ENCODE peak calls at places on chromosome 21, in nine cellular contexts. Y is Karpas-422, X is MM.1S, V is fibroblast of lung, M is kidney, J is mammary epithelial cell, P is K562, Q is keratinocyte, U is neural progenitor cell. C is an unnamed sample. For H3K9me3, the result is how much of the 10 kb centered on the place peaks cover.

GRCh38 chr21:42315296-42315891 is at the start of gene TFF3:
- DNase-seq in Y (no peak), U (peak), V (no peak), M (peak), Q (no peak), X (no peak), P (no peak), J (no peak), C (no peak)

GRCh38 chr21:42059721-42060120 is 11.4 kb upstream of the UMODL1 start:
- DNase-seq in Q (no peak), V (no peak), P (no peak), X (no peak), J (no peak), Y (no peak), M (peak), U (no peak), C (no peak)

GRCh38 chr21:41632748-41633475 is 125.0 kb upstream of the TMPRSS2 start:
- DNase-seq in X (no peak), U (no peak), P (no peak), V (no peak), M (no peak), Q (no peak), J (no peak), Y (no peak), C (no peak)

GRCh38 chr21:46441961-46442498 is 16.7 kb upstream of the DIP2A start:
- DNase-seq in J (no peak), X (no peak), V (no peak), Q (no peak), U (no peak), M (no peak), Y (no peak), P (no peak), C (no peak)

GRCh38 chr21:33698088-33698487 is 55.8 kb downstream of the ITSN1 start:
- DNase-seq in U (peak), V (no peak), J (no peak), Q (no peak), Y (no peak), X (no peak), M (no peak), P (no peak), C (no peak)

GRCh38 chr21:38470762-38471161 is 27.5 kb downstream of the ERG start:
- DNase-seq in P (no peak), M (no peak), U (no peak), J (peak), X (no peak), Q (no peak), V (peak), Y (no peak), C (no peak)

GRCh38 chr21:29258626-29259335 is 39.9 kb upstream of the BACH1 start:
- DNase-seq in M (no peak), U (no peak), J (peak), Y (no peak), P (no peak), V (peak), X (no peak), Q (peak), C (no peak)

GRCh38 chr21:46322351-46323226 is 1.1 kb downstream of the C21orf58 start:
- DNase-seq in M (no peak), J (peak), U (peak), Y (peak), P (no peak), X (peak), Q (no peak), V (peak), C (no peak)

GRCh38 chr21:45768011-45768740 is 124.7 kb downstream of the PCBP3 start:
- DNase-seq in Y (no peak), P (no peak), M (no peak), J (no peak), V (peak), Q (no peak), X (no peak), U (no peak), C (peak)

GRCh38 chr21:45865106-45865835 is 116.3 kb upstream of the COL6A1 start:
- DNase-seq in Y (no peak), M (peak), Q (peak), X (no peak), V (peak), J (peak), U (no peak), P (no peak), C (no peak)

GRCh38 chr21:19523731-19524130 is 1120.1 kb upstream of the TMPRSS15 start:
- DNase-seq in U (no peak), V (no peak), M (no peak), P (no peak), J (no peak), Y (no peak), X (no peak), Q (no peak), C (no peak)

GRCh38 chr21:38291875-38292274 is 35.1 kb downstream of the KCNJ15 start:
- DNase-seq in V (peak), X (no peak), M (no peak), Y (no peak), J (no peak), Q (no peak), P (no peak), U (no peak), C (no peak)

GRCh38 chr21:41835711-41836154 is 43.4 kb downstream of the PRDM15 start:
- DNase-seq in Y (no peak), U (no peak), M (no peak), V (no peak), X (no peak), P (peak), Q (no peak), J (no peak), C (no peak)

GRCh38 chr21:16502897-16503296 is 773.1 kb downstream of the USP25 start:
- DNase-seq in Y (no peak), J (no peak), M (no peak), Q (no peak), X (no peak), P (no peak), U (no peak), V (no peak), C (no peak)

GRCh38 chr21:41877901-41878830 is 978 bp downstream of the PRDM15 start:
- DNase-seq in X (peak), Y (peak), V (peak), J (peak), U (no peak), Q (no peak), P (peak), M (peak), C (peak)

GRCh38 chr21:45494851-45495680 is 47.2 kb downstream of the SLC19A1 start:
- DNase-seq in Y (no peak), V (no peak), M (peak), X (no peak), J (no peak), Q (no peak), U (no peak), P (no peak), C (no peak)

GRCh38 chr21:41580758-41581554 is 73.0 kb upstream of the TMPRSS2 start:
- DNase-seq in V (no peak), P (no peak), X (no peak), M (no peak), Y (no peak), J (peak), U (peak), Q (peak), C (no peak)

GRCh38 chr21:46650476-46651098 is 15.1 kb downstream of the PRMT2 start:
- DNase-seq in M (no peak), Y (no peak), U (no peak), P (no peak), J (no peak), X (no peak), Q (no peak), V (no peak), C (no peak)

GRCh38 chr21:45471229-45472052 is 66.5 kb downstream of the COL18A1 start:
- DNase-seq in U (no peak), Y (no peak), X (no peak), P (no peak), Q (peak), M (peak), V (peak), J (peak), C (no peak)

GRCh38 chr21:27586986-27587385 is 620.1 kb upstream of the ADAMTS5 start:
- DNase-seq in J (no peak), V (no peak), X (no peak), U (no peak), P (no peak), Q (no peak), Y (no peak), M (no peak), C (no peak)

GRCh38 chr21:40118527-40118926 is 251.3 kb downstream of the PCP4 start:
- DNase-seq in Y (no peak), V (peak), X (no peak), J (peak), U (no peak), Q (no peak), M (no peak), P (no peak), C (no peak)

GRCh38 chr21:30838536-30838935 is 9.0 kb upstream of the KRTAP7-1 start:
- DNase-seq in U (no peak), V (no peak), P (no peak), J (no peak), M (no peak), X (no peak), Q (no peak), Y (no peak), C (no peak)

DNA sequence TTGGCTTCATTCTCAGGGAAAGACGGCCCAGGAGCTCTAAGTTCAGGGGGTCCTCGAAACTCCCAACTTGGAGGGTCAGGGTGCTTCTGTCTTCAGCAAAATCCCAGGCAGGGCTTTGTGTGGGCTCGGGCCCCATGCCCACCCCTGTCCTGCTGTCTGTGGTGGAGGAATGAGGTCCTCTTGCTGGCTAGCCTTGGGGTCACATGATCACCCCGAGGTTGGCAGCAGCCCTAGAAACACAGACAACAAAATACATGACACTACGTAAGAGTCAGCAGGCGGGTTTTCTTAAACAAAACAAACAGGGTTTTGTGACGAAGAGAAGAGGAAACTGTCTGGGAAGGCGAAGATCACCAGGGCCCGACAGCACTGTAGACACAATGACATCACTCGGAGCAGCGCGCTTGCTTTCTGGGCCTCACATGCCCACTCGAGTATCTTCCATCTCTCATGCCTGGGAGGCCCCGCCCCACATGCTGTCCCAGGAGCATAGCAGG is 94.9 kb downstream of the SIK1 start:
- DNase-seq in Y (no peak), V (peak), X (no peak), M (peak), J (no peak), Q (no peak), U (no peak), P (no peak), C (no peak)
- H3K9ac ChIP-seq in Y (no peak), V (peak), X (no peak), M (no peak), J (no peak), Q (no peak), U (no peak), P (no peak), C (no peak)

DNA sequence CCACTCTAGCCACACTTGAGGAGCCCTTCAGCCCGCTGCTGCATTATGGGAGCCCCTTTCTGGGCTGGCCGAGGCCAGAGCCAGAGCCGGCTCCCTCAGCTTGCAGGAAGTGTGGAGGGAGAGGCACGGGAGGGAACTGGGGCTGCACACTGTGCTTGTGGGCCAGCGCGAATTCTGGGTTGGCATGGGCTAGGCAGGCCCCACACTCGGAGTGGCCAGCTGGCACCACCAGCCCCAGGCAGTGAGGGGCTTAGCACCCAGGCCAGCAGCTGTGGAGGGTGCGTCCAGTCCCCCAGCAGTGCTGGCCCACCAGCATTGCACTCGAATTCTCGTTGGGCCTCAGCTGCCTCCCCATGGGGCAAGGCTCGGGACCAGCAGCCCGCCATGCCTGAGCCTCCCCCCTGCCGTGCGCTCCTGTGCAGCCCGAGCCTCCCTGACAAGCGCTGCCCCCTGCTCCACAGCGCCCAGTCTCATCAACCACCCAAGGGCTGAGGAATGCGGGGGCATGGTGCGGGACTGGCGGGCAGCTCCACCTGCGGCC is 785.9 kb upstream of the TPTE start:
- DNase-seq in P (no peak), Y (no peak), U (no peak), V (no peak), Q (no peak), M (peak), J (no peak), X (no peak), C (no peak)
- H3K9me3 ChIP-seq in P (under half), Y (half or more), U (half or more), V (under half), Q (under half), M (under half), J (half or more), X (under half), C (under half)

GRCh38 chr21:43805275-43805800 is 16.0 kb downstream of the RRP1 start:
- DNase-seq in X (no peak), P (peak), U (no peak), M (no peak), J (no peak), V (no peak), Q (no peak), Y (peak), C (no peak)
- H3K9ac ChIP-seq in X (no peak), P (peak), U (no peak), M (no peak), J (no peak), V (no peak), Q (no peak), Y (peak), C (no peak)

DNA sequence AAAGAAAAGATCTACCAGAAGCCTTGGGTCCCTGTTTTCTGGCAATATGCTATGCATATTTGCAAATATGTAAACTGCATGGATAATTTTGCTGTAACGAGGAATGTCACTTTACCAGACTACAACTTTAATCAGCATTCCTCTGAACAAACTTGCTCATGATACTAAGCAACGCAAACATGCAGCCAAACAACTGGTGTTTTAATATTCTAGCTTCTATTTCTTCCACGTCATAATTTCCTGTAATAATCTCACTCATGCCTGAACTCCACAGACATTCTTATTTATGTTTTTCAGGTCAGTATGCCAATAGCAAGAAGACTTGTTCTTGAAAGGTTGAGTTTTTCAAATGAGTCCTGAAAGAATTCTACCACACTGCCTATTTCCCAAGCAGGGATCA is 114.2 kb downstream of the SIM2 start:
- DNase-seq in P (no peak), Q (no peak), U (no peak), Y (no peak), M (no peak), V (no peak), X (no peak), J (no peak), C (no peak)
- H3K9me3 ChIP-seq in P (under half), Q (under half), U (under half), Y (under half), M (under half), V (under half), X (under half), J (under half), C (under half)

GRCh38 chr21:32412162-32412997 is at the start of gene EVA1C:
- DNase-seq in J (peak), Q (no peak), P (no peak), X (no peak), M (peak), U (peak), Y (no peak), V (peak), C (no peak)
- H3K9ac ChIP-seq in J (peak), Q (peak), P (peak), X (no peak), M (peak), U (no peak), Y (no peak), V (peak), C (peak)

DNA sequence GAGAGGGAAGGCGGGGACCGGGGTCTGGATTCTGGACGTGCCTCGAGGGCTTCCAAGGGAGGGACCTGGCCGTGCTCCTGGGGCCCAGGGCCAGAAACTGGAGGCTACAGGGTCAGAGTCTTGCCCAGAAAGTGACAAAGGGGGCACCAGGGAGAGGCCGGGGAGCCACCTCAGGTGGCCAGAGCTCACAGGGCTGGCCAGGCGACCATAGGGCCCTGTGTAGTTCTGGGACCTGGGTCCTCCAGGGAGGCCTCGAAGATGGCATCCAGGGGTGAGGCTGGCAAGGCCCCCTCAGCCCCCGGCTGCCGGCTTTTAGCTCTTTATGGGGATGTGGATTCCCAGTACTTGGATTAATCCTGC is 14.3 kb upstream of the LRRC3 start:
- DNase-seq in P (no peak), V (no peak), J (no peak), Q (no peak), U (no peak), X (no peak), M (no peak), Y (no peak), C (no peak)
- H3K9me3 ChIP-seq in P (under half), V (under half), J (under half), Q (under half), U (under half), X (under half), M (under half), Y (under half), C (under half)

DNA sequence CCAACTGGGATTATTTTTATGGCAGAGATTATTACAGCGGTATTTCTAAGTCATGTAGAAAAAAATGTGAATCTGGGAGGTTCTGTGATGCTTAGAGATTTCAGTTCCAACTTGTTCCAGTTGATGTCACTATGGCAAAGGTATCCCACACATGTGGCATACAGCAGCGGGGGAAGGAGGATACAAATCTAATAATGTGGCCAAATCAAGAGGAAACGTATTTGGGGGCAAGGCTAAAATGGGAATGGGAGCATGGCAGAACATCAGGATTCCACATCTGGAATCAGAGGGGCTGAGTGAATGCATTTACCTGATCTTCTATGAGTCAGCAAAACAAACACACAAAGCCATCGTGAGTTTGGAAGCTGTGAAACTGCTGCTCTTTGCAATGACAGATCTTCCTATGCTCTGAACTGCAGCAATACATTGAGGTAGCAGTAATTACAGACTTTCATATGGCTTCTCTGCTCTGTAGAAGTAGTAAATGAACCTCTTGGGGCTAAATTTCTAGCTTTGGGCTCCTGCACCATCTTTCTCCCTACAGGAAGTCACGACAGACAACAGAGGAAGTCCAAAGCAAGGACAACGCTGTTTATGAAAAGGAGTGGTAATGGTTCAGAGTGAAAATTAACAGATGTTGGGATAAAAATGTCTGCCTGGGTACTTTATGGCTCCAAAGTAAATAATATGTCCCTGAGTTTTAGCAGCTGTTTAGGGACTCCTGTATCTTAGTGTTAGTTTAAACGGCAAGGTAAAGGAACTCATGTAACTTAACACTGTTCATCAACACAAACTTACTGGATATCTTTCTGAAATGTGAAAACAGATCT is 55.6 kb downstream of the GABPA start:
- DNase-seq in M (no peak), Q (no peak), J (peak), P (peak), X (peak), Y (peak), V (peak), U (peak), C (no peak)
- H3K9ac ChIP-seq in M (no peak), Q (no peak), J (no peak), P (no peak), X (peak), Y (peak), V (no peak), U (no peak), C (peak)

GRCh38 chr21:22351076-22351475 is 1352.9 kb downstream of the NCAM2 start:
- DNase-seq in J (no peak), X (no peak), U (no peak), V (no peak), M (no peak), Y (no peak), Q (no peak), P (no peak), C (no peak)
- H3K9me3 ChIP-seq in J (under half), X (under half), U (under half), V (under half), M (under half), Y (under half), Q (under half), P (under half), C (under half)

DNA sequence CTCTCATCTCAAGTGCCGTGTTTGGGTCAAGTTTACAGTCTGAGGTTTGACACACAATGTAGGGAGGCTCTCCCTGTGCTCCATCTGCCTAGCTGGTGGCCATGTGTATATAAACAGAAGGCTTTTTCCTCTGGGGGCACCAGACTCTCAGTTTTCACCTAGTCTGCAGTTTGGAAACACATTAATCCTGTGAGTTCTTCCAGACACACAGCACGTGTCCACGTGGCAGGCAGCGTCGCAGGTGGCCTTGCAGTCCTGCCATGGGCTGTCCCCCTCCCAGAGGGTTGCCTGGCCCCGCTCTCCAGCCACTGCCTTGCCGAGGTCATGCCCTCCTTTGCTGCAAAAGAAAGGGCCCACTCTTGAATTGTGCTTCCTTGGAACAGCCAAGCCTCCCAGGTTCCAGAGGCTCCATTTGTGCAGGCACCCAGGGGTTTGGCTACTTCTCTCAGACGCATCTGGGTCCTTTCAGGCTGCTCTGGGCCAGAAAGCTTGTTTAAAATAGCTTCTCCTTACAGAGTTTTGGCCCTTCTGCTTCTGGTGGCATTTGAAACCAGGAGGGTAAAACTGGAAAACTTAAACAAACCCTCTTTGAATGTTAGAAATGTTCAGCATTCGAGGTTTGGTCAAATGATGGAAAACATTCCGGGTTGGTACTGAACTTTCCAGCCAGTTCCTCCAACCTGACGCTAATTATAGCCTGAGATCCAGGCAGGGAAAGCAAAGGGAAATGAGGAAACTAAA is 4.4 kb upstream of the RUNX1 start:
- DNase-seq in Q (no peak), J (no peak), X (no peak), V (peak), Y (no peak), U (peak), P (no peak), M (no peak), C (no peak)
- H3K9ac ChIP-seq in Q (no peak), J (no peak), X (no peak), V (no peak), Y (no peak), U (no peak), P (no peak), M (no peak), C (no peak)